ENCODE peak calls at places on chromosomes 2 and 18, in nine cellular contexts. One of them, this sample, is unnamed.

GRCh38 chr2:17051558-17051957 is 385.9 kb upstream of the CYRIA start:
- DNase-seq in fibroblast of mammary gland: no peak
- DNase-seq in EH: no peak
- DNase-seq in activated CD8-positive, alpha-beta memory T cell treated with anti-CD3 and anti-CD28 coated beads, Interleukin-2, amount 10 ng/mL, durations not matched to agents 7 days and 5 days: no peak
- DNase-seq in iris pigment epithelial cell: no peak
- DNase-seq in tibial artery: no peak
- DNase-seq in ACHN: no peak
- DNase-seq in IMR-90: no peak
- DNase-seq in NCI-H1092: no peak
- DNase-seq in this sample: no peak

GRCh38 chr2:200786826-200787225 is 24.9 kb upstream of the BZW1 start:
- DNase-seq in ACHN: no peak
- DNase-seq in iris pigment epithelial cell: peak; percentile 94
- DNase-seq in tibial artery: no peak
- DNase-seq in EH: peak; percentile 87
- DNase-seq in activated CD8-positive, alpha-beta memory T cell treated with anti-CD3 and anti-CD28 coated beads, Interleukin-2, amount 10 ng/mL, durations not matched to agents 7 days and 5 days: no peak
- DNase-seq in NCI-H1092: no peak
- DNase-seq in fibroblast of mammary gland: peak; percentile 84
- DNase-seq in IMR-90: peak; percentile 91
- DNase-seq in this sample: no peak

GRCh38 chr18:57533901-57534300 is 52.6 kb downstream of the FECH start:
- DNase-seq in IMR-90: no peak
- DNase-seq in NCI-H1092: no peak
- DNase-seq in fibroblast of mammary gland: no peak
- DNase-seq in tibial artery: no peak
- DNase-seq in iris pigment epithelial cell: no peak
- DNase-seq in activated CD8-positive, alpha-beta memory T cell treated with anti-CD3 and anti-CD28 coated beads, Interleukin-2, amount 10 ng/mL, durations not matched to agents 7 days and 5 days: no peak
- DNase-seq in ACHN: no peak
- DNase-seq in EH: no peak
- DNase-seq in this sample: no peak

GRCh38 chr2:174957049-174957448 is 48.1 kb downstream of the CHN1 start:
- DNase-seq in ACHN: no peak
- DNase-seq in NCI-H1092: no peak
- DNase-seq in fibroblast of mammary gland: no peak
- DNase-seq in IMR-90: no peak
- DNase-seq in EH: peak; percentile 51
- DNase-seq in activated CD8-positive, alpha-beta memory T cell treated with anti-CD3 and anti-CD28 coated beads, Interleukin-2, amount 10 ng/mL, durations not matched to agents 7 days and 5 days: no peak
- DNase-seq in iris pigment epithelial cell: no peak
- DNase-seq in tibial artery: no peak
- DNase-seq in this sample: no peak

GRCh38 chr2:38909872-38910271 is 20.2 kb downstream of the ARHGEF33 start:
- DNase-seq in fibroblast of mammary gland: no peak
- DNase-seq in NCI-H1092: no peak
- DNase-seq in IMR-90: no peak
- DNase-seq in EH: no peak
- DNase-seq in tibial artery: no peak
- DNase-seq in iris pigment epithelial cell: peak; percentile 4
- DNase-seq in ACHN: no peak
- DNase-seq in activated CD8-positive, alpha-beta memory T cell treated with anti-CD3 and anti-CD28 coated beads, Interleukin-2, amount 10 ng/mL, durations not matched to agents 7 days and 5 days: no peak
- DNase-seq in this sample: no peak

GRCh38 chr18:5527603-5528002 is 16.2 kb downstream of the EPB41L3 start:
- DNase-seq in fibroblast of mammary gland: peak; percentile 95
- DNase-seq in IMR-90: peak; percentile 86
- DNase-seq in EH: peak; percentile 20
- DNase-seq in activated CD8-positive, alpha-beta memory T cell treated with anti-CD3 and anti-CD28 coated beads, Interleukin-2, amount 10 ng/mL, durations not matched to agents 7 days and 5 days: no peak
- DNase-seq in ACHN: peak; percentile 72
- DNase-seq in NCI-H1092: no peak
- DNase-seq in tibial artery: no peak
- DNase-seq in iris pigment epithelial cell: peak; percentile 53
- DNase-seq in this sample: no peak

GRCh38 chr2:129609224-129609623 is 370.2 kb upstream of the RAB6C start:
- DNase-seq in tibial artery: no peak
- DNase-seq in fibroblast of mammary gland: no peak
- DNase-seq in activated CD8-positive, alpha-beta memory T cell treated with anti-CD3 and anti-CD28 coated beads, Interleukin-2, amount 10 ng/mL, durations not matched to agents 7 days and 5 days: no peak
- DNase-seq in EH: no peak
- DNase-seq in IMR-90: no peak
- DNase-seq in iris pigment epithelial cell: no peak
- DNase-seq in NCI-H1092: no peak
- DNase-seq in ACHN: no peak
- DNase-seq in this sample: no peak

GRCh38 chr2:231113489-231113888 is 11.4 kb downstream of the HTR2B start:
- DNase-seq in ACHN: no peak
- DNase-seq in activated CD8-positive, alpha-beta memory T cell treated with anti-CD3 and anti-CD28 coated beads, Interleukin-2, amount 10 ng/mL, durations not matched to agents 7 days and 5 days: no peak
- DNase-seq in iris pigment epithelial cell: no peak
- DNase-seq in fibroblast of mammary gland: no peak
- DNase-seq in tibial artery: no peak
- DNase-seq in EH: no peak
- DNase-seq in NCI-H1092: no peak
- DNase-seq in IMR-90: no peak
- DNase-seq in this sample: no peak

GRCh38 chr2:229445013-229445412 is 173.9 kb upstream of the PID1 start:
- DNase-seq in activated CD8-positive, alpha-beta memory T cell treated with anti-CD3 and anti-CD28 coated beads, Interleukin-2, amount 10 ng/mL, durations not matched to agents 7 days and 5 days: no peak
- DNase-seq in IMR-90: peak; percentile 92
- DNase-seq in fibroblast of mammary gland: peak; percentile 100
- DNase-seq in iris pigment epithelial cell: peak; percentile 99
- DNase-seq in EH: peak; percentile 88
- DNase-seq in NCI-H1092: no peak
- DNase-seq in tibial artery: peak; percentile 87
- DNase-seq in ACHN: peak; percentile 83
- DNase-seq in this sample: peak; percentile 86

This sample was measured in coronary artery.